ENCODE peak calls at places on chromosomes 16 and 17, in nine cellular contexts. S is A549; Y is lung; E is fibroblast of lung; D is hepatocyte; K is effector memory CD4-positive, alpha-beta T cell; I is mesenchymal stem cell; G is dorsolateral prefrontal cortex; B is heart left ventricle. A is an unnamed sample.
A peak's percentile ranks its signal among the peaks of the same experiment; 100 is the strongest.

GRCh38 chr16:1828645-1829410 is 1.8 kb downstream of the FAHD1 start:
- DNase-seq in S (no peak), Y (no peak), E (no peak), D (peak; percentile 65), K (no peak), I (no peak), G (no peak), B (no peak), A (no peak)

GRCh38 chr16:52861614-52862022 is 191.1 kb downstream of the CHD9NB start:
- DNase-seq in S (peak; percentile 23), Y (no peak), E (peak; percentile 49), D (peak; percentile 63), K (no peak), I (peak; percentile 1), G (peak; percentile 22), B (no peak), A (no peak)

GRCh38 chr17:38724337-38724988 is 5.7 kb upstream of the CISD3 start:
- DNase-seq in S (no peak), Y (no peak), E (no peak), D (no peak), K (no peak), I (no peak), G (peak; percentile 89), B (peak; percentile 76), A (peak; percentile 87)

GRCh38 chr16:17578921-17579876 is 108.4 kb upstream of the XYLT1 start:
- DNase-seq in S (peak; percentile 50), Y (peak; percentile 71), E (peak; percentile 83), D (peak; percentile 85), K (peak; percentile 38), I (no peak), G (peak; percentile 39), B (peak; percentile 47), A (peak; percentile 16)

GRCh38 chr17:68601565-68602266 is 549 bp upstream of the FAM20A start:
- DNase-seq in S (no peak), Y (no peak), E (no peak), D (no peak), K (no peak), I (no peak), G (no peak), B (no peak), A (no peak)

GRCh38 chr17:45976755-45977505 is 22.1 kb upstream of the STH start:
- DNase-seq in S (no peak), Y (no peak), E (no peak), D (peak; percentile 59), K (no peak), I (peak; percentile 36), G (no peak), B (no peak), A (no peak)

GRCh38 chr16:12262454-12263180 is 286.1 kb downstream of the SNX29 start:
- DNase-seq in S (peak; percentile 19), Y (no peak), E (peak; percentile 36), D (no peak), K (no peak), I (no peak), G (no peak), B (no peak), A (no peak)

GRCh38 chr17:76500074-76500744 is 1.0 kb downstream of the RHBDF2 start:
- DNase-seq in S (no peak), Y (no peak), E (no peak), D (no peak), K (no peak), I (no peak), G (no peak), B (no peak), A (no peak)

GRCh38 chr16:81780350-81780749 is 1.3 kb downstream of the PLCG2 start:
- DNase-seq in S (no peak), Y (no peak), E (no peak), D (no peak), K (no peak), I (no peak), G (no peak), B (no peak), A (no peak)

DNA sequence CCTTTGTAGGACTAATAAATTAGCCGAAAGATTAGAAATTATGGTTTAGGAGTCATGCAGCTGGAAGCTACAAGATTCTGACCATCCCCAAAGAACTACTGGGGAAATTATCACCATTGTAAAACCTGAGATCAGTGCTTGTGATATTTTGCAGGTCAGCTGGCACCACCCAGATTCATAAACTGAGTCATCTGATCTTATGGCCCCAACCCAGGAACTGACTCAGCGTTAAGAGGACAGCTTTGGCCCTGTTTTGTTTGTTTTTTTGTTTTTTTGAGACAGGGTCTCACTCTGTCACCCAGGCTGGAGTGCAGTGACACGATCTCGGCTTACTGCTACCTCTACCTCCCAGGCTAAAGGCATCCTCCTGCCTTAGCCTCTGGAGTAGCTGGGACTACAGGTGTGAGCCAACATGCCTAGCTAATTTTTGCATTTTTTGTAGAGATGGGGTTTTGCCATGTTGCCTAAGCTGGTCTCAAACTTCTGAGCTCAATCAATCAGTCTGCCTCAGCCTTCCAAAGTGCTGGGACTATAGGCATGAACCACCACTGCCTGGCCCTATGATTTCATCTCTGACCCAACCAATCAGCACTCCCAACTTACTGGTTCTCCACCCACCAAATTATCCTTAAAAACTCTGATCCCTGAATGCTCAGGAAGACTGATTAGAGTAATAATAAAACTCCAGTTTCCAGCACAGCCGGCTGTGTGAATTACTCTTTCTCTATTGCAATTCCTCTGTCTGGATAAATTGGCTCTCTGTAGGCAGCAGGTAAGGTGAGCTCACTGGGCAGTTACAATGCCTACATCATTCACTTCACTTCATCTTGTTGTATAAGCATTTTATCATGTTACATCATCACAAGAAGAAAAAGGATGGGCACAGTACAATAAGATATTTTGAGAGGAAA is 79.4 kb upstream of the KSR1 start:
- DNase-seq in S (peak; percentile 37), Y (no peak), E (peak; percentile 58), D (no peak), K (no peak), I (no peak), G (no peak), B (no peak), A (no peak)
- H3K27ac ChIP-seq in S (peak overlapping the region; percentile 7), Y (no peak overlapping the region), E (no peak overlapping the region), D (no peak overlapping the region), K (no peak overlapping the region), I (no peak overlapping the region), G (no peak overlapping the region), B (no peak overlapping the region), A (no peak overlapping the region)

GRCh38 chr16:29719063-29719462 is 26.7 kb downstream of the C16orf54 start:
- DNase-seq in S (no peak), Y (no peak), E (no peak), D (no peak), K (no peak), I (no peak), G (no peak), B (no peak), A (no peak)

GRCh38 chr16:29714972-29715371 is 30.8 kb downstream of the C16orf54 start:
- DNase-seq in S (no peak), Y (no peak), E (no peak), D (no peak), K (no peak), I (no peak), G (no peak), B (no peak), A (no peak)

GRCh38 chr16:29717113-29717512 is 28.7 kb downstream of the C16orf54 start:
- DNase-seq in S (no peak), Y (no peak), E (no peak), D (no peak), K (no peak), I (no peak), G (no peak), B (no peak), A (no peak)

DNA sequence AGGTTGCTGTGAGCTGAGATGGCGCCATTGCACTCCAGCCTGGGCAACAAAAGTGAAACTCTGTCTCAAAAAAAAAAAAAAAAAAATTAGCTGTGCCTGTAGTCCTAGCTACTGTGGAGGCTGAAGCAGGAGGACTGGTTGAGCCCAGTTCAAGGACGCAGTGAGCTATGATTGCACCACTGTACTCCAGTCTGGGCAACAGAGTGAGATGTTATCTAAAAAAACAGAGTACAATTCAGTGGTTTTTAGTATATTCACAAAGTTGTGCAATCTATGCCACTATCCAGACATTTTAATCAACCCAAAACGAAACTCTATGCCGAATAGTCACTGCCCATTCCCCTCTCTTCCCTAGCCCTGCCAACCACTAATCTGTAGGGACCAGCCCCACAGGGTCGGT is 25.1 kb downstream of the C16orf54 start:
- DNase-seq in S (no peak), Y (no peak), E (no peak), D (no peak), K (no peak), I (no peak), G (no peak), B (no peak), A (no peak)
- H3K27ac ChIP-seq in S (no peak overlapping the region), Y (no peak overlapping the region), E (no peak overlapping the region), D (no peak overlapping the region), K (no peak overlapping the region), I (no peak overlapping the region), G (no peak overlapping the region), B (no peak overlapping the region), A (no peak overlapping the region)

GRCh38 chr16:57527610-57528360 is 8.6 kb downstream of the CCDC102A start:
- DNase-seq in S (no peak), Y (no peak), E (no peak), D (no peak), K (no peak), I (no peak), G (no peak), B (no peak), A (no peak)
- H3K27ac ChIP-seq in S (no peak overlapping the region), Y (no peak overlapping the region), E (no peak overlapping the region), D (peak overlapping the region; percentile 54), K (no peak overlapping the region), I (no peak overlapping the region), G (no peak overlapping the region), B (no peak overlapping the region), A (no peak overlapping the region)

DNA sequence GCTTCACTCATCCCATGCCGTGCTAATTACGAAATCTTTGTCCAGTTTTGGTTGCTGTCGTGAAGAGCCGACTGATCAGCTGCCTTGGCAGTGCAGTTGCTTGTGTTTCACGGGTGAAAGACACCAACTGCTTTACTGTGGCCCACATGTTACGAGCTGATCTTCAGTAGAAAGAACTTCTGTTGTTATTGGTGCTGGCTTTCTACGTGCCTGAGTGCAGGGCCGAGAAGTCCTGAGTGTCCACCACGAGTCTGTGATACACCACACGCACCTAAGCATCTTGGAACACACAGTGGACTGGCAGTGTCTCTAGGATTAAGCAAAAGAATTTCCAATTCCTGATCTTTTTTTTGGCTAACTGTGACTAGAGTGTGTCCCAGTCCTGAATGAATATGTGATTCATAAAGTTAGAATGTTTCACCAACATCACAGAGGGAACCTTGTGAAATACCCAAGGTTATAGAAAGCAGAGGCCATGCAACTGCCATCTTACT is 70.4 kb upstream of the CLEC18A start:
- DNase-seq in S (no peak), Y (no peak), E (peak; percentile 21), D (no peak), K (no peak), I (no peak), G (peak; percentile 26), B (no peak), A (peak; percentile 11)
- H3K27ac ChIP-seq in S (no peak overlapping the region), Y (no peak overlapping the region), E (no peak overlapping the region), D (no peak overlapping the region), K (no peak overlapping the region), I (no peak overlapping the region), G (peak overlapping the region; percentile 91), B (no peak overlapping the region), A (peak overlapping the region; percentile 73)

GRCh38 chr17:78202666-78203065 is 11.4 kb upstream of the BIRC5 start:
- DNase-seq in S (no peak), Y (no peak), E (no peak), D (no peak), K (no peak), I (no peak), G (no peak), B (no peak), A (no peak)
- H3K27ac ChIP-seq in S (no peak overlapping the region), Y (peak overlapping the region; percentile 3), E (no peak overlapping the region), D (no peak overlapping the region), K (no peak overlapping the region), I (no peak overlapping the region), G (no peak overlapping the region), B (no peak overlapping the region), A (no peak overlapping the region)